ENCODE peak calls at places on chromosomes 13 and 19, in seven cellular contexts. S, I, E, J, U, O and R are unnamed samples.

GRCh38 chr13:59700281-59700680 is 463.4 kb downstream of the DIAPH3 start:
- DNase-seq in U (no peak), O (no peak), I (no peak), J (no peak), S (peak), E (no peak), R (no peak)

GRCh38 chr13:85347251-85347650 is 452.0 kb downstream of the SLITRK6 start:
- DNase-seq in J (no peak), O (no peak), S (no peak), U (no peak), E (no peak), I (no peak), R (no peak)

GRCh38 chr19:33022472-33023116 is 42.1 kb downstream of the RHPN2 start:
- DNase-seq in O (no peak), J (no peak), S (no peak), U (no peak), I (no peak), E (no peak), R (no peak)

GRCh38 chr19:38145627-38146026 is 78.4 kb downstream of the DPF1 start:
- DNase-seq in J (no peak), U (no peak), S (peak), I (peak), E (no peak), O (no peak), R (no peak)

GRCh38 chr13:75621147-75621546 is 15.0 kb upstream of the LMO7 start:
- DNase-seq in U (peak), E (no peak), O (no peak), J (no peak), S (peak), I (peak), R (no peak)

GRCh38 chr13:47004022-47004421 is 107.2 kb upstream of the HTR2A start:
- DNase-seq in S (peak), O (no peak), E (no peak), U (no peak), J (no peak), I (no peak), R (no peak)

GRCh38 chr19:31274266-31274963 is 74.8 kb downstream of the TSHZ3 start:
- DNase-seq in U (no peak), J (no peak), I (no peak), E (no peak), O (no peak), S (no peak), R (no peak)

GRCh38 chr19:18479964-18480723 is 41.7 kb downstream of the ELL start:
- DNase-seq in I (peak), J (no peak), U (peak), E (peak), S (peak), O (peak), R (no peak)

GRCh38 chr19:48836089-48837017 is at the start of gene HSD17B14:
- DNase-seq in O (peak), J (no peak), S (peak), E (no peak), U (no peak), I (peak), R (no peak)

GRCh38 chr19:13796301-13797057 is 1.2 kb downstream of the ZSWIM4 start:
- DNase-seq in E (peak), J (no peak), U (peak), I (peak), O (peak), S (peak), R (no peak)

GRCh38 chr19:50465986-50466771 is 10.1 kb upstream of the EMC10 start:
- DNase-seq in U (no peak), E (no peak), J (no peak), I (peak), S (no peak), O (peak), R (peak)

GRCh38 chr13:45587897-45588296 is 27.6 kb downstream of the ERICH6B start:
- DNase-seq in I (no peak), U (no peak), O (no peak), J (no peak), S (no peak), E (no peak), R (no peak)